ENCODE peak calls at places on chromosome 9, in eight cellular contexts. D, I, E, N, A, Y, W and O are unnamed samples.

GRCh38 chr9:88786291-88787054 is 204.8 kb upstream of the S1PR3 start:
- DNase-seq in D (no peak), I (no peak), E (no peak), N (no peak), A (no peak), Y (no peak), W (no peak), O (no peak)

GRCh38 chr9:70113403-70114022 is 69.9 kb downstream of the MAMDC2 start:
- DNase-seq in D (peak), I (peak), E (peak), N (no peak), A (peak), Y (no peak), W (no peak), O (peak)

GRCh38 chr9:96232164-96232538 is 69.8 kb downstream of the HSD17B3 start:
- DNase-seq in D (no peak), I (no peak), E (no peak), N (no peak), A (no peak), Y (no peak), W (no peak), O (no peak)

GRCh38 chr9:90616806-90617205 is 25.8 kb downstream of the DIRAS2 start:
- DNase-seq in D (no peak), I (no peak), E (no peak), N (no peak), A (no peak), Y (no peak), W (no peak), O (no peak)

GRCh38 chr9:112447283-112447761 is 39.3 kb upstream of the KIAA1958 start:
- DNase-seq in D (peak), I (no peak), E (no peak), N (no peak), A (no peak), Y (no peak), W (peak), O (no peak)

GRCh38 chr9:31587176-31587575 is 797.3 kb upstream of the ACO1 start:
- DNase-seq in D (no peak), I (no peak), E (no peak), N (no peak), A (no peak), Y (no peak), W (no peak), O (no peak)

GRCh38 chr9:77997611-77998349 is 33.8 kb downstream of the GNAQ start:
- DNase-seq in D (no peak), I (no peak), E (no peak), N (no peak), A (peak), Y (no peak), W (no peak), O (peak)

GRCh38 chr9:110591526-110591925 is 12.0 kb upstream of the SVEP1 start:
- DNase-seq in D (peak), I (no peak), E (no peak), N (no peak), A (no peak), Y (no peak), W (no peak), O (no peak)

GRCh38 chr9:120366646-120367019 is 213.3 kb downstream of the CDK5RAP2 start:
- DNase-seq in D (peak), I (no peak), E (no peak), N (no peak), A (no peak), Y (no peak), W (no peak), O (no peak)

GRCh38 chr9:131323629-131324028 is 34.1 kb downstream of the PLPP7 start:
- DNase-seq in D (no peak), I (no peak), E (no peak), N (no peak), A (peak), Y (no peak), W (no peak), O (no peak)

GRCh38 chr9:87499455-87500015 is 1.9 kb downstream of the DAPK1 start:
- DNase-seq in D (no peak), I (no peak), E (peak), N (no peak), A (no peak), Y (no peak), W (no peak), O (no peak)

GRCh38 chr9:74413876-74414275 is 83.3 kb upstream of the RORB start:
- DNase-seq in D (no peak), I (no peak), E (no peak), N (no peak), A (no peak), Y (no peak), W (no peak), O (no peak)

GRCh38 chr9:99356512-99356971 is 134.5 kb downstream of the SEC61B start:
- DNase-seq in D (peak), I (no peak), E (no peak), N (no peak), A (peak), Y (no peak), W (peak), O (peak)

GRCh38 chr9:126932871-126933321 is 18.3 kb downstream of the RALGPS1 start:
- DNase-seq in D (no peak), I (no peak), E (no peak), N (no peak), A (no peak), Y (no peak), W (no peak), O (no peak)

GRCh38 chr9:3865373-3865772 is 339.6 kb upstream of the RFX3 start:
- DNase-seq in D (peak), I (no peak), E (no peak), N (no peak), A (no peak), Y (no peak), W (peak), O (no peak)

GRCh38 chr9:68685213-68685612 is 19.8 kb upstream of the PIP5K1B start:
- DNase-seq in D (no peak), I (no peak), E (no peak), N (no peak), A (no peak), Y (no peak), W (no peak), O (no peak)

GRCh38 chr9:84839538-84839937 is 170.0 kb downstream of the NTRK2 start:
- DNase-seq in D (peak), I (no peak), E (no peak), N (no peak), A (no peak), Y (no peak), W (peak), O (no peak)

GRCh38 chr9:114908104-114908621 is 22.2 kb downstream of the TNFSF8 start:
- DNase-seq in D (no peak), I (no peak), E (no peak), N (no peak), A (no peak), Y (peak), W (no peak), O (no peak)

GRCh38 chr9:14895806-14896205 is 14.4 kb downstream of the FREM1 start:
- DNase-seq in D (no peak), I (no peak), E (no peak), N (no peak), A (no peak), Y (no peak), W (no peak), O (no peak)

GRCh38 chr9:131656356-131657030 is 83.4 kb downstream of the RAPGEF1 start:
- DNase-seq in D (no peak), I (peak), E (peak), N (peak), A (peak), Y (peak), W (no peak), O (peak)

GRCh38 chr9:94213513-94214124 is 45.5 kb upstream of the ZNF169 start:
- DNase-seq in D (peak), I (peak), E (peak), N (peak), A (peak), Y (peak), W (peak), O (peak)

GRCh38 chr9:21455320-21455719 is 15.1 kb downstream of the IFNA1 start:
- DNase-seq in D (peak), I (peak), E (peak), N (no peak), A (no peak), Y (no peak), W (peak), O (no peak)

GRCh38 chr9:136769710-136770191 is 5.4 kb upstream of the LCN15 start:
- DNase-seq in D (peak), I (peak), E (peak), N (peak), A (no peak), Y (no peak), W (no peak), O (no peak)

GRCh38 chr9:92647671-92648446 is 22.1 kb downstream of the IPPK start:
- DNase-seq in D (no peak), I (no peak), E (no peak), N (no peak), A (no peak), Y (no peak), W (no peak), O (no peak)

GRCh38 chr9:133799106-133799505 is 61.0 kb upstream of the SARDH start:
- DNase-seq in D (no peak), I (no peak), E (no peak), N (no peak), A (no peak), Y (no peak), W (no peak), O (no peak)

GRCh38 chr9:75164573-75164972 is 76.3 kb downstream of the OSTF1 start:
- DNase-seq in D (no peak), I (no peak), E (no peak), N (no peak), A (no peak), Y (no peak), W (no peak), O (no peak)

GRCh38 chr9:131487001-131487400 is 15.7 kb upstream of the POMT1 start:
- DNase-seq in D (no peak), I (no peak), E (no peak), N (no peak), A (no peak), Y (no peak), W (no peak), O (no peak)